ENCODE peak calls at places on chromosomes 1 and 21, in nine cellular contexts. R is hepatocyte, K is fibroblast of lung, F is HCT116, Y is GM23248, T is IMR-90, Q is neural progenitor cell, M is PC-3, P is mammary epithelial cell. X is an unnamed sample.

GRCh38 chr1:30596891-30597290 is 126.5 kb downstream of the MATN1 start:
- DNase-seq in Q (no peak), R (no peak), K (no peak), M (no peak), Y (no peak), T (no peak), F (no peak), P (no peak), X (no peak)

GRCh38 chr1:110239491-110240430 is 29.6 kb downstream of the KCNC4 start:
- DNase-seq in M (no peak), R (no peak), P (no peak), K (no peak), Q (no peak), Y (peak), T (no peak), F (no peak), X (no peak)

GRCh38 chr1:157088607-157089006 is 11.0 kb downstream of the ETV3L start:
- DNase-seq in Q (no peak), M (peak), K (no peak), P (no peak), Y (no peak), R (no peak), T (no peak), F (no peak), X (no peak)

GRCh38 chr1:116763116-116763786 is 9.0 kb downstream of the CD2 start:
- DNase-seq in M (no peak), R (peak), T (no peak), Y (peak), P (no peak), Q (no peak), K (no peak), F (no peak), X (no peak)

GRCh38 chr21:15826147-15826780 is 96.5 kb downstream of the USP25 start:
- DNase-seq in P (peak), K (peak), M (peak), Q (peak), R (peak), T (peak), F (peak), Y (peak), X (peak)

GRCh38 chr1:53381790-53382401 is 54.0 kb upstream of the LRP8 start:
- DNase-seq in F (peak), Y (peak), T (peak), P (peak), M (peak), Q (no peak), R (no peak), K (peak), X (no peak)

GRCh38 chr1:180258935-180259334 is 28.9 kb downstream of the LHX4 start:
- DNase-seq in K (no peak), M (no peak), P (no peak), Q (no peak), R (no peak), T (no peak), F (no peak), Y (no peak), X (no peak)

GRCh38 chr1:87146538-87146937 is 182.1 kb upstream of the LMO4 start:
- DNase-seq in F (no peak), Q (no peak), T (no peak), Y (no peak), R (no peak), M (no peak), P (no peak), K (no peak), X (no peak)

GRCh38 chr1:70462611-70463010 is 51.5 kb downstream of the CTH start:
- DNase-seq in M (no peak), K (no peak), Q (no peak), P (no peak), Y (no peak), R (no peak), F (no peak), T (no peak), X (no peak)

GRCh38 chr1:52238887-52239707 is 97.2 kb downstream of the ZFYVE9 start:
- DNase-seq in M (peak), Y (peak), T (peak), R (no peak), K (peak), Q (no peak), F (no peak), P (no peak), X (peak)

GRCh38 chr1:4665456-4665855 is 11.0 kb downstream of the AJAP1 start:
- DNase-seq in Q (no peak), R (no peak), T (no peak), P (no peak), F (no peak), K (no peak), Y (no peak), M (no peak), X (no peak)

GRCh38 chr1:156082111-156083091 is at the start of gene MEX3A:
- DNase-seq in R (peak), F (no peak), M (peak), K (peak), Q (peak), P (no peak), Y (peak), T (peak), X (peak)

GRCh38 chr21:42850866-42851391 is 28.4 kb downstream of the WDR4 start:
- DNase-seq in M (peak), Y (peak), R (no peak), K (no peak), Q (peak), T (no peak), P (no peak), F (no peak), X (no peak)

GRCh38 chr1:89198500-89199072 is at the start of gene GBP4:
- DNase-seq in M (peak), F (no peak), Q (no peak), R (peak), T (peak), Y (peak), P (peak), K (peak), X (no peak)

GRCh38 chr1:224786533-224787249 is 142.8 kb upstream of the DNAH14 start:
- DNase-seq in K (peak), Q (no peak), M (peak), P (peak), F (no peak), T (peak), R (no peak), Y (peak), X (no peak)

GRCh38 chr1:67575861-67576260 is 109.1 kb upstream of the GADD45A start:
- DNase-seq in F (no peak), Q (no peak), P (peak), M (peak), K (peak), T (peak), Y (peak), R (no peak), X (no peak)

GRCh38 chr1:145999321-146000024 is 3.1 kb upstream of the TXNIP start:
- DNase-seq in F (no peak), Y (no peak), T (no peak), Q (no peak), M (peak), K (no peak), R (no peak), P (no peak), X (no peak)

GRCh38 chr1:22747021-22747734 is 36.5 kb downstream of the EPHB2 start:
- DNase-seq in M (peak), Y (peak), K (peak), Q (no peak), P (peak), F (no peak), R (no peak), T (peak), X (no peak)

GRCh38 chr1:178536844-178537371 is 24.0 kb downstream of the TEX35 start:
- DNase-seq in F (peak), Q (no peak), R (peak), P (peak), Y (peak), M (peak), T (peak), K (peak), X (no peak)

GRCh38 chr1:64073705-64074104 is 129.7 kb upstream of the UBE2U start:
- DNase-seq in P (peak), R (no peak), Q (peak), T (no peak), F (no peak), K (no peak), M (no peak), Y (no peak), X (no peak)

GRCh38 chr1:4710592-4711190 is 56.3 kb downstream of the AJAP1 start:
- DNase-seq in F (no peak), P (no peak), K (no peak), R (peak), M (no peak), Y (no peak), T (no peak), Q (peak), X (no peak)

GRCh38 chr1:173409613-173410012 is 67.5 kb upstream of the PRDX6 start:
- DNase-seq in K (peak), F (no peak), Y (peak), P (peak), Q (no peak), T (peak), M (peak), R (no peak), X (peak)

GRCh38 chr1:54671985-54672608 is 30.5 kb downstream of the MROH7 start:
- DNase-seq in K (peak), R (peak), P (peak), Y (peak), T (peak), F (peak), Q (peak), M (peak), X (peak)

DNA sequence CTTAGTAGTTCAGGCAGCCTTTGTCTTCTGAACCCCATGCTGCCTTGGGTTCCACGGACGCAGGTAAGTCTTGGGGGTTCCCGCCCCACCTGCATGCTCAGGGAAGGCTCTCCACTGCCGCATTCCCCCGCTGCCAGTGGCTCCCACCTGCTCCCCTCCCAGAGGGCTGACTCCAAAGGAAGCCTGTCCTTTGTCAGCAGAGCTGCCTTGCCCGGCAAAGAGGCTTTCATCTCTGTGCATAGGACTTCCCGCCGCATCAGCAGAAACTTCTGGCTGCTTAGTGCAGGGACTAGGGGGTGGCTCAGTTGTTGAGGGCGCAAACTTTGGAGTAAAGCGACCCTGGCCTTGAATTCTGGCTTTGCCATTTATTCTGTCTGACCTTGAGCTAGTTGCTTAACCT is 25.2 kb upstream of the ACTL8 start:
- DNase-seq in Y (no peak), R (no peak), P (no peak), K (no peak), M (no peak), F (no peak), T (no peak), Q (no peak), X (no peak)
- H3K27ac ChIP-seq in Y (no peak), R (no peak), P (no peak), K (no peak), M (no peak), F (no peak), T (no peak), Q (no peak), X (no peak)

GRCh38 chr1:118984990-118985608 is 3.0 kb downstream of the TBX15 start:
- DNase-seq in R (no peak), M (no peak), K (no peak), Y (peak), F (no peak), Q (peak), T (no peak), P (no peak), X (no peak)
- H2AFZ ChIP-seq in R (peak), M (no peak), K (no peak), Y (peak), F (no peak), Q (no peak), T (no peak), P (no peak), X (no peak)

DNA sequence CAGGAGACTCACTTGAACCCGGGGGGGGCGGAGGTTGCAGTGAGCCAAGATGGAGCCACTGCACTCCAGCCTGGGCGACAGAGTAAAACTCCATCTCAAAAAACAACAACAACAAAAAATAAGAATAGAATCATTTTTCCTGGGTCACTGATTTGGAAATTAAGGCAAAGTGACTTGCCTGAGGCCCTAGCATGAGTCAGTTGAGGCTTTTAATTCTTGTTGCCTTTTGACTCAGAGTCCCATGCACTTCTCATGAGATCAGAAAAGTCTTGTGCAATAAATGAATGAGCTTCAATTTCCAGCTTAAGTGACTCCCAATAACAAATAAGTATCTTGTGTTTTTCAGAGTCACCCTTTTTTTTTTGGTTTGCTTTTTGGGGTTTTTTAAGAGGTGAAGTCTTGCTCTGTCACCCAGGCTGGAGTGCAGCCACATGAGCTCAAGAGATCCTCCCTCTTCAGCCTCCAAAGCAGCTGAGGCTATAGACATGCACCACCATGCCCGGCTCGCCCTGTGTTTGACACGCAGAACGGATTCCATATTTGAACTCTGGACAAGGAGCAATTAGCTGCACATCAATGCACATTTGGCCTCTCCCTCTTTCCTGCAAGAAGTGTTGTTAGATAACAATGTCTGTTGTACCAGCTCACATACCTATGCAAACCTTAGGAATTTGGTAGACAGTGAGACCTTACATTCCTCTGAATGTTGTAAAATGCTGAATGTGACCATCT is 3.3 kb upstream of the PLEKHM2 start:
- DNase-seq in Y (peak), Q (no peak), T (peak), P (peak), K (peak), R (peak), F (no peak), M (peak), X (no peak)
- H3K27ac ChIP-seq in Y (peak), Q (no peak), T (peak), P (peak), K (peak), R (peak), F (no peak), M (peak), X (no peak)

GRCh38 chr21:29938968-29939858 is 583 bp downstream of the GRIK1 start:
- DNase-seq in K (peak), M (no peak), R (peak), F (no peak), P (no peak), Y (peak), Q (peak), T (no peak), X (no peak)
- H2AFZ ChIP-seq in K (peak), M (no peak), R (peak), F (no peak), P (peak), Y (peak), Q (peak), T (peak), X (no peak)